ENCODE peak calls at places on chromosomes 7 and 10, in five cellular contexts. I is GM12878, H is H1, R is K562, Q is HepG2. B is an unnamed sample.
A peak's percentile ranks its signal among the peaks of the same experiment; 100 is the strongest.

GRCh38 chr7:100829150-100829716 is 1.9 kb upstream of the EPHB4 start:
- DNase-seq in I (no peak), H (no peak), R (peak; percentile 92), Q (no peak), B (no peak)

GRCh38 chr7:95808396-95808795 is 36.0 kb downstream of the DYNC1I1 start:
- DNase-seq in I (no peak), H (no peak), R (no peak), Q (no peak), B (no peak)

GRCh38 chr7:157816086-157816485 is 479.3 kb downstream of the DNAJB6 start:
- DNase-seq in I (no peak), H (no peak), R (no peak), Q (no peak), B (no peak)

GRCh38 chr7:134767567-134768168 is 11.8 kb upstream of the CALD1 start:
- DNase-seq in I (peak; percentile 4), H (no peak), R (no peak), Q (no peak), B (no peak)

GRCh38 chr7:116271980-116272886 is 61.9 kb downstream of the TES start:
- DNase-seq in I (no peak), H (no peak), R (no peak), Q (no peak), B (peak; percentile 93)

GRCh38 chr7:131061158-131061557 is 266.5 kb upstream of the MKLN1 start:
- DNase-seq in I (no peak), H (no peak), R (no peak), Q (no peak), B (no peak)

GRCh38 chr7:132207211-132207610 is 369.1 kb downstream of the PLXNA4 start:
- DNase-seq in I (no peak), H (no peak), R (no peak), Q (no peak), B (no peak)

GRCh38 chr7:96314402-96315108 is 7.3 kb downstream of the SLC25A13 start:
- DNase-seq in I (no peak), H (no peak), R (no peak), Q (no peak), B (no peak)

GRCh38 chr7:37332218-37333016 is 116.2 kb downstream of the ELMO1 start:
- DNase-seq in I (no peak), H (no peak), R (no peak), Q (no peak), B (no peak)

GRCh38 chr10:6607778-6608177 is 27.7 kb upstream of the PRKCQ start:
- DNase-seq in I (no peak), H (no peak), R (no peak), Q (no peak), B (no peak)

GRCh38 chr7:153381275-153382119 is 621.9 kb downstream of the ACTR3B start:
- DNase-seq in I (no peak), H (peak; percentile 70), R (peak; percentile 85), Q (peak; percentile 28), B (peak; percentile 15)

GRCh38 chr7:78018541-78019456 is 220.2 kb downstream of the PHTF2 start:
- DNase-seq in I (no peak), H (peak; percentile 51), R (no peak), Q (no peak), B (peak; percentile 27)

GRCh38 chr7:24574365-24574764 is 1.1 kb downstream of the PALS2 start:
- DNase-seq in I (no peak), H (no peak), R (peak; percentile 16), Q (no peak), B (no peak)

GRCh38 chr10:110876000-110876399 is 4.3 kb downstream of the PDCD4 start:
- DNase-seq in I (no peak), H (no peak), R (no peak), Q (no peak), B (no peak)

GRCh38 chr7:81604075-81604807 is 165.6 kb downstream of the HGF start:
- DNase-seq in I (no peak), H (no peak), R (no peak), Q (peak; percentile 4), B (no peak)

GRCh38 chr7:6392712-6393666 is 54.8 kb downstream of the DAGLB start:
- DNase-seq in I (peak; percentile 56), H (no peak), R (peak; percentile 72), Q (no peak), B (peak; percentile 69)
- TF ChIP-seq HDAC2 in I (no peak), H (no peak), R (peak; percentile 83), Q (no peak), B (no peak)

GRCh38 chr7:129773328-129773731 is 161.8 kb downstream of the NRF1 start:
- DNase-seq in I (no peak), H (no peak), R (no peak), Q (no peak), B (no peak)
- TF ChIP-seq HDAC2 in I (no peak), H (no peak), R (no peak), Q (no peak), B (no peak)

GRCh38 chr10:29470843-29471482 is 163.8 kb downstream of the SVIL start:
- DNase-seq in I (no peak), H (no peak), R (no peak), Q (no peak), B (no peak)

GRCh38 chr10:29471483-29471859 is 163.3 kb downstream of the SVIL start:
- DNase-seq in I (no peak), H (no peak), R (peak; percentile 18), Q (no peak), B (no peak)

GRCh38 chr10:29469481-29470354 is 165.1 kb downstream of the SVIL start:
- DNase-seq in I (no peak), H (no peak), R (no peak), Q (no peak), B (no peak)

GRCh38 chr10:29472268-29473086 is 162.3 kb downstream of the SVIL start:
- DNase-seq in I (no peak), H (no peak), R (no peak), Q (no peak), B (no peak)

DNA sequence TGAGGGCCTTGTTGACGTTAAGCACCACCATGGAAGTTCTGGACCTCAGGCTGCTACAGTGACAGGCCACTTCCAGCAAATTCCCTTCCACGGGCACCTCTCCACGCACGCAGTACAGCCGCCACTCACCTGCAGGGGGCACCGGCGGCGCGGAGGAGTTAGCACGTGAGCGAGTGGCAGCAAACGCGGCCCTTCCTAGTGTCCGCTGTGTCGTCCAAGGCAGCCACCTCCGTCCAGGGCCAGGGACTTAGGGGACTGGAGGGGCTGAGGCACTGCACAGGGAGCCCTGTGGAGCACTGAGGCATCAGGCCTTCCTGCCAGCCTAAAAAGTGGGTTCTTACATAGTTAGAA is 164.4 kb downstream of the SVIL start:
- DNase-seq in I (no peak), H (peak; percentile 91), R (peak; percentile 59), Q (no peak), B (peak; percentile 39)
- TF ChIP-seq HDAC2 in I (no peak), H (peak; percentile 58), R (no peak), Q (no peak), B (no peak)

GRCh38 chr7:4073750-4074149 is 608.3 kb upstream of the FOXK1 start:
- DNase-seq in I (no peak), H (peak; percentile 43), R (no peak), Q (no peak), B (no peak)
- TF ChIP-seq HDAC2 in I (no peak), H (no peak), R (no peak), Q (no peak), B (no peak)

GRCh38 chr7:73650524-73650923 is 17.1 kb upstream of the VPS37D start:
- DNase-seq in I (no peak), H (no peak), R (peak; percentile 38), Q (no peak), B (no peak)

GRCh38 chr7:73646785-73647724 is 20.6 kb upstream of the VPS37D start:
- DNase-seq in I (no peak), H (no peak), R (no peak), Q (no peak), B (no peak)

GRCh38 chr7:73645643-73646182 is 21.4 kb upstream of the MLXIPL start:
- DNase-seq in I (no peak), H (no peak), R (no peak), Q (no peak), B (no peak)

GRCh38 chr7:73647725-73648592 is 19.7 kb upstream of the VPS37D start:
- DNase-seq in I (no peak), H (peak; percentile 76), R (peak; percentile 83), Q (peak; percentile 41), B (no peak)

GRCh38 chr7:73648593-73649332 is 18.9 kb upstream of the VPS37D start:
- DNase-seq in I (no peak), H (no peak), R (no peak), Q (no peak), B (no peak)
- TF ChIP-seq HDAC2 in I (no peak), H (no peak), R (no peak), Q (no peak), B (no peak)

GRCh38 chr10:101287922-101288638 is 58.8 kb upstream of the LBX1 start:
- DNase-seq in I (no peak), H (peak; percentile 82), R (peak; percentile 55), Q (peak; percentile 50), B (peak; percentile 54)
- TF ChIP-seq HDAC2 in I (no peak), H (no peak), R (no peak), Q (no peak), B (no peak)

DNA sequence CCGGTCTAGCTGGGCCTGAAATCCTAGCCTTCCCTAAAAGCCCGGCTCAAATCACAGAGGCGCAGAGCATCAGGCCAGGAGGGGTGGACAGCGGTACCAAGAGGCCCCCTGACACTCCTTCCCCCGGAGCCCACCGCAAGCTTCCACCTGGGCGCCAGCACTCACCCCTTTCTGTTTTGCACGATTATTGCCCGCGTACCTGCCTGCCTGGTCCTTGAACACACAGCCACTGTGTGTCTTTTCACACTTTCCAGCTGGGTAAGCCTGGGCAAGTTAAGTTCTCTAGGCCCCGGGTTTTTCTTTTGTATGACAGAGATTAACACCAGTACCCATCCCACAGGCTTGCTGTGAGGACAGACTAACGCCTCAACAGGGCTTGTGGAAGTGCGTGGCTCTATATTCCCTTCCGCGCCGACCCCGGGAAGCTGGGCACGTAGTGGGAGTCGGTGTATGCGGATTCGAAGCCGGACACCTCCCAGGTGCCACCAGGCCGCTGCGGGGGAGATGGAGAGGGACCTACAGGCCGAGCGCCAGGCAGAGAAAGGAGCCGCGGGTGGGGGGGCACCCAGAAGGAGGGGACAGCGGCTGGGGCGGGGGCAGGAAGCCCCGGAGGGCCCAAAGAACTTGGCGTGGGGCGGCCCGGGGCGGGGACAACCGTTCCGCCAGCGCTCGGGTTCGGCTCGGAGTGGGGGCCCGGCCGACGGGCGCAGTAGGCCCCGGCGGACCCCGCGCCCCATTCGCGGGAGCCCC is 792 bp downstream of the ZNF746 start:
- DNase-seq in I (no peak), H (peak; percentile 55), R (peak; percentile 87), Q (no peak), B (peak; percentile 29)
- TF ChIP-seq HDAC2 in I (no peak), H (no peak), R (no peak), Q (no peak), B (no peak)